ENCODE peak calls at places on chromosomes 11 and 22, in five cellular contexts. L is hippocampal formation; B is WTC11; U is activated CD4-positive, alpha-beta T cell treated with anti-CD3 and anti-CD28 coated beads for 4 hours; P is mucosa of gallbladder. Z is an unnamed sample.
A peak's percentile ranks its signal among the peaks of the same experiment; 100 is the strongest.

GRCh38 chr22:18970948-18971315 is 34.8 kb upstream of the PRODH start:
- DNase-seq in U (no peak), P (no peak), B (peak; percentile 32), L (no peak), Z (no peak)

GRCh38 chr22:32698926-32699619 is 102.4 kb upstream of the TIMP3 start:
- DNase-seq in U (no peak), B (no peak), P (peak; percentile 40), L (no peak), Z (no peak)

GRCh38 chr22:49009359-49010063 is 818.2 kb downstream of the BRD1 start:
- DNase-seq in P (no peak), B (no peak), L (no peak), U (no peak), Z (no peak)

GRCh38 chr22:21641417-21641794 is 696 bp upstream of the SDF2L1 start:
- DNase-seq in U (no peak), P (no peak), L (peak; percentile 46), B (no peak), Z (peak; percentile 39)

GRCh38 chr11:70584786-70585545 is 186.6 kb downstream of the CTTN start:
- DNase-seq in B (no peak), P (no peak), U (no peak), L (no peak), Z (no peak)

GRCh38 chr11:17613428-17613962 is 66.4 kb downstream of the OTOG start:
- DNase-seq in P (peak; percentile 8), L (no peak), B (no peak), U (no peak), Z (no peak)

GRCh38 chr22:39634530-39635399 is 64.2 kb downstream of the CACNA1I start:
- DNase-seq in P (peak; percentile 59), U (no peak), B (no peak), L (no peak), Z (no peak)

GRCh38 chr11:69467646-69468045 is 13.8 kb upstream of the LINC01488 start:
- DNase-seq in B (no peak), U (no peak), L (no peak), P (no peak), Z (no peak)

GRCh38 chr11:65402790-65403189 is 16.4 kb downstream of the FRMD8 start:
- DNase-seq in B (no peak), L (no peak), P (no peak), U (no peak), Z (no peak)

GRCh38 chr11:63880031-63880841 is 36.7 kb downstream of the RCOR2 start:
- DNase-seq in B (no peak), P (no peak), U (no peak), L (no peak), Z (no peak)

GRCh38 chr11:31799036-31799793 is 11.9 kb downstream of the PAX6 start:
- DNase-seq in B (no peak), P (no peak), L (no peak), U (no peak), Z (no peak)

GRCh38 chr11:70662691-70663098 is 264.4 kb downstream of the CTTN start:
- DNase-seq in P (no peak), L (no peak), B (peak; percentile 38), U (no peak), Z (no peak)

GRCh38 chr11:96658436-96658835 is 268.6 kb downstream of the JRKL start:
- DNase-seq in B (no peak), L (no peak), U (no peak), P (no peak), Z (no peak)

GRCh38 chr11:117621226-117621625 is 175.8 kb downstream of the DSCAML1 start:
- DNase-seq in P (no peak), U (no peak), L (no peak), B (no peak), Z (no peak)

GRCh38 chr22:27537481-27537891 is 264.1 kb downstream of the MN1 start:
- DNase-seq in L (no peak), P (no peak), U (no peak), B (no peak), Z (no peak)

GRCh38 chr22:24518774-24519485 is 23.8 kb downstream of the UPB1 start:
- DNase-seq in B (no peak), U (no peak), P (no peak), L (no peak), Z (no peak)

GRCh38 chr11:78453140-78453935 is 35.7 kb upstream of the GAB2 start:
- DNase-seq in L (no peak), U (no peak), P (no peak), B (no peak), Z (no peak)

GRCh38 chr11:117002639-117003305 is 95.5 kb downstream of the SIK3 start:
- DNase-seq in B (no peak), L (no peak), P (no peak), U (no peak), Z (no peak)

GRCh38 chr11:19931141-19931767 is 218.6 kb downstream of the NAV2 start:
- DNase-seq in B (no peak), U (no peak), P (no peak), L (no peak), Z (no peak)

GRCh38 chr11:121291896-121292502 is 572 bp upstream of the SC5D start:
- DNase-seq in L (peak; percentile 68), B (no peak), U (no peak), P (no peak), Z (no peak)

GRCh38 chr22:40414306-40414705 is 43.9 kb downstream of the SGSM3 start:
- DNase-seq in L (no peak), B (no peak), U (no peak), P (no peak), Z (no peak)

GRCh38 chr22:19757140-19757984 is 3.2 kb upstream of the TBX1 start:
- DNase-seq in U (no peak), B (peak; percentile 53), L (no peak), P (no peak), Z (no peak)

GRCh38 chr11:57511741-57512430 is 3.6 kb downstream of the SLC43A1 start:
- DNase-seq in L (no peak), P (no peak), B (no peak), U (no peak), Z (no peak)